ENCODE peak calls at places on chromosomes 7 and 10, in nine cellular contexts. R, L, H, Q, Y, O, J, Z and C are unnamed samples.

GRCh38 chr7:79272066-79272669 is 181.3 kb downstream of the MAGI2 start:
- DNase-seq in R (peak; percentile 48), L (no peak), H (no peak), Q (no peak), Y (no peak), O (no peak), J (no peak), Z (peak; percentile 74), C (no peak)

GRCh38 chr7:124171068-124171467 is 138.2 kb upstream of the TMEM229A start:
- DNase-seq in R (peak; percentile 42), L (peak; percentile 16), H (no peak), Q (no peak), Y (no peak), O (no peak), J (peak; percentile 40), Z (peak; percentile 85), C (peak; percentile 37)

GRCh38 chr7:105719395-105719794 is 138.1 kb upstream of the EFCAB10 start:
- DNase-seq in R (no peak), L (no peak), H (no peak), Q (no peak), Y (no peak), O (no peak), J (peak; percentile 43), Z (no peak), C (no peak)

GRCh38 chr7:155550916-155551315 is 4.6 kb upstream of the CNPY1 start:
- DNase-seq in R (no peak), L (no peak), H (no peak), Q (no peak), Y (no peak), O (no peak), J (no peak), Z (no peak), C (no peak)

GRCh38 chr10:89392974-89393373 is 551 bp downstream of the IFIT1 start:
- DNase-seq in R (peak; percentile 68), L (no peak), H (no peak), Q (peak; percentile 11), Y (no peak), O (no peak), J (no peak), Z (peak; percentile 95), C (peak; percentile 75)

GRCh38 chr10:11647676-11648075 is 36.2 kb upstream of the USP6NL start:
- DNase-seq in R (no peak), L (no peak), H (no peak), Q (no peak), Y (no peak), O (no peak), J (no peak), Z (peak; percentile 7), C (no peak)

GRCh38 chr10:30736685-30737232 is 107.2 kb upstream of the LYZL2 start:
- DNase-seq in R (peak; percentile 96), L (no peak), H (no peak), Q (peak; percentile 77), Y (no peak), O (no peak), J (no peak), Z (peak; percentile 100), C (peak; percentile 99)

GRCh38 chr7:30459591-30460245 is 18.9 kb downstream of the NOD1 start:
- DNase-seq in R (peak; percentile 78), L (no peak), H (no peak), Q (peak; percentile 68), Y (no peak), O (peak; percentile 82), J (no peak), Z (peak; percentile 99), C (peak; percentile 85)

GRCh38 chr10:97743169-97743945 is 6.4 kb downstream of the ZFYVE27 start:
- DNase-seq in R (no peak), L (no peak), H (no peak), Q (no peak), Y (no peak), O (peak; percentile 53), J (no peak), Z (no peak), C (no peak)

GRCh38 chr10:102411341-102412255 is 7.0 kb downstream of the PSD start:
- DNase-seq in R (no peak), L (no peak), H (no peak), Q (no peak), Y (no peak), O (no peak), J (no peak), Z (no peak), C (no peak)

GRCh38 chr7:83782628-83783027 is 133.7 kb upstream of the SEMA3E start:
- DNase-seq in R (no peak), L (no peak), H (no peak), Q (peak; percentile 10), Y (no peak), O (no peak), J (no peak), Z (peak; percentile 8), C (no peak)

GRCh38 chr7:2237109-2237602 is 4.4 kb upstream of the MAD1L1 start:
- DNase-seq in R (no peak), L (no peak), H (no peak), Q (no peak), Y (no peak), O (no peak), J (no peak), Z (no peak), C (no peak)

GRCh38 chr10:124652200-124652599 is 92.0 kb downstream of the FAM53B start:
- DNase-seq in R (no peak), L (no peak), H (no peak), Q (no peak), Y (no peak), O (no peak), J (no peak), Z (no peak), C (no peak)

GRCh38 chr7:68980011-68980410 is 618.3 kb upstream of the AUTS2 start:
- DNase-seq in R (peak; percentile 34), L (no peak), H (no peak), Q (no peak), Y (no peak), O (no peak), J (no peak), Z (peak; percentile 1), C (no peak)

GRCh38 chr10:15324611-15325010 is 46.5 kb downstream of the FAM171A1 start:
- DNase-seq in R (peak; percentile 59), L (no peak), H (no peak), Q (no peak), Y (no peak), O (no peak), J (no peak), Z (no peak), C (no peak)

GRCh38 chr7:134368851-134369533 is 52.3 kb upstream of the SLC35B4 start:
- DNase-seq in R (peak; percentile 61), L (no peak), H (no peak), Q (no peak), Y (no peak), O (no peak), J (no peak), Z (peak; percentile 74), C (peak; percentile 23)

GRCh38 chr10:89360153-89360552 is 17.7 kb upstream of the IFIT1B start:
- DNase-seq in R (no peak), L (no peak), H (no peak), Q (no peak), Y (no peak), O (no peak), J (no peak), Z (no peak), C (no peak)

GRCh38 chr7:15546272-15546792 is 15.5 kb downstream of the AGMO start:
- DNase-seq in R (no peak), L (no peak), H (no peak), Q (no peak), Y (no peak), O (no peak), J (no peak), Z (no peak), C (no peak)

GRCh38 chr10:126088144-126088543 is 191.8 kb downstream of the FANK1 start:
- DNase-seq in R (peak; percentile 48), L (no peak), H (no peak), Q (peak; percentile 33), Y (no peak), O (no peak), J (peak; percentile 57), Z (peak; percentile 51), C (no peak)

GRCh38 chr7:146660839-146661238 is 544.2 kb downstream of the CNTNAP2 start:
- DNase-seq in R (no peak), L (no peak), H (no peak), Q (no peak), Y (no peak), O (no peak), J (no peak), Z (no peak), C (no peak)

GRCh38 chr10:101291254-101292193 is 62.3 kb upstream of the LBX1 start:
- DNase-seq in R (peak; percentile 57), L (peak; percentile 55), H (peak; percentile 78), Q (peak; percentile 86), Y (no peak), O (peak; percentile 68), J (peak; percentile 92), Z (no peak), C (no peak)

GRCh38 chr7:47475880-47476227 is 106.1 kb downstream of the TNS3 start:
- DNase-seq in R (no peak), L (no peak), H (no peak), Q (no peak), Y (no peak), O (no peak), J (no peak), Z (no peak), C (no peak)

GRCh38 chr7:14606101-14606500 is 296.4 kb downstream of the DGKB start:
- DNase-seq in R (peak; percentile 11), L (no peak), H (no peak), Q (no peak), Y (no peak), O (no peak), J (no peak), Z (no peak), C (no peak)

GRCh38 chr10:7484456-7485266 is 73.8 kb upstream of the SFMBT2 start:
- DNase-seq in R (no peak), L (peak; percentile 76), H (no peak), Q (no peak), Y (no peak), O (no peak), J (no peak), Z (no peak), C (no peak)

GRCh38 chr10:116477989-116478615 is 50.5 kb downstream of the PNLIPRP3 start:
- DNase-seq in R (no peak), L (no peak), H (no peak), Q (no peak), Y (no peak), O (no peak), J (peak; percentile 41), Z (no peak), C (no peak)

GRCh38 chr10:45444976-45445898 is 71.2 kb downstream of the ALOX5 start:
- DNase-seq in R (no peak), L (no peak), H (no peak), Q (no peak), Y (no peak), O (no peak), J (peak; percentile 54), Z (no peak), C (no peak)

GRCh38 chr10:114623661-114624294 is 34.3 kb downstream of the ABLIM1 start:
- DNase-seq in R (peak; percentile 78), L (no peak), H (no peak), Q (peak; percentile 51), Y (no peak), O (no peak), J (no peak), Z (peak; percentile 83), C (peak; percentile 65)

GRCh38 chr7:2626498-2627117 is 5.2 kb upstream of the TTYH3 start:
- DNase-seq in R (peak; percentile 68), L (no peak), H (no peak), Q (no peak), Y (no peak), O (no peak), J (no peak), Z (peak; percentile 56), C (no peak)

GRCh38 chr10:94853065-94853464 is 85.4 kb upstream of the CYP2C9 start:
- DNase-seq in R (no peak), L (no peak), H (no peak), Q (no peak), Y (no peak), O (no peak), J (no peak), Z (no peak), C (no peak)

GRCh38 chr7:135714534-135715009 is 13.4 kb downstream of the SLC13A4 start:
- DNase-seq in R (peak; percentile 70), L (no peak), H (peak; percentile 35), Q (peak; percentile 71), Y (no peak), O (no peak), J (peak; percentile 41), Z (peak; percentile 80), C (peak; percentile 38)

GRCh38 chr7:29270979-29271658 is 76.5 kb downstream of the CHN2 start:
- DNase-seq in R (no peak), L (no peak), H (no peak), Q (no peak), Y (no peak), O (no peak), J (no peak), Z (no peak), C (no peak)